ENCODE peak calls at places on chromosome 9, in seven cellular contexts. M is GM12865; Z is neural crest cell; G is BE2C; L is endothelial cell; V is CD4-positive, alpha-beta T cell; P is RWPE1. F is an unnamed sample.
A peak's percentile ranks its signal among the peaks of the same experiment; 100 is the strongest.

GRCh38 chr9:72533322-72533721 is 11.9 kb downstream of the TMC1 start:
- DNase-seq in M (no peak), Z (no peak), G (no peak), L (no peak), V (no peak), P (no peak), F (no peak)

GRCh38 chr9:74800226-74800625 is 87.5 kb downstream of the TRPM6 start:
- DNase-seq in M (no peak), Z (no peak), G (no peak), L (no peak), V (no peak), P (no peak), F (no peak)

GRCh38 chr9:106420511-106420944 is 442.4 kb upstream of the ZNF462 start:
- DNase-seq in M (peak; percentile 85), Z (no peak), G (no peak), L (no peak), V (no peak), P (peak; percentile 33), F (peak; percentile 41)

GRCh38 chr9:96186601-96187011 is 115.4 kb downstream of the HSD17B3 start:
- DNase-seq in M (no peak), Z (peak; percentile 27), G (no peak), L (peak; percentile 14), V (no peak), P (peak; percentile 83), F (no peak)

GRCh38 chr9:27109621-27110020 is 596 bp downstream of the TEK start:
- DNase-seq in M (no peak), Z (no peak), G (no peak), L (no peak), V (no peak), P (no peak), F (no peak)

GRCh38 chr9:36163840-36164175 is 5.4 kb upstream of the CCIN start:
- DNase-seq in M (no peak), Z (no peak), G (no peak), L (no peak), V (no peak), P (no peak), F (no peak)

GRCh38 chr9:95107976-95108375 is 209.5 kb downstream of the FANCC start:
- DNase-seq in M (no peak), Z (no peak), G (no peak), L (no peak), V (no peak), P (no peak), F (no peak)

GRCh38 chr9:95766906-95767305 is 108.6 kb upstream of the ERCC6L2 start:
- DNase-seq in M (no peak), Z (no peak), G (no peak), L (no peak), V (no peak), P (no peak), F (no peak)

GRCh38 chr9:96047741-96048115 is 172.2 kb downstream of the ERCC6L2 start:
- DNase-seq in M (no peak), Z (no peak), G (no peak), L (no peak), V (no peak), P (no peak), F (no peak)

GRCh38 chr9:98255064-98255577 is 328 bp downstream of the TBC1D2 start:
- DNase-seq in M (no peak), Z (no peak), G (no peak), L (peak; percentile 38), V (no peak), P (peak; percentile 77), F (peak; percentile 42)

GRCh38 chr9:92759990-92760893 is 4.4 kb downstream of the BICD2 start:
- DNase-seq in M (no peak), Z (no peak), G (no peak), L (no peak), V (no peak), P (no peak), F (no peak)

GRCh38 chr9:33159058-33159759 is 7.9 kb downstream of the B4GALT1 start:
- DNase-seq in M (peak; percentile 60), Z (no peak), G (no peak), L (peak; percentile 47), V (peak; percentile 57), P (no peak), F (peak; percentile 42)

GRCh38 chr9:125513634-125514413 is 193.2 kb downstream of the MAPKAP1 start:
- DNase-seq in M (peak; percentile 69), Z (no peak), G (no peak), L (no peak), V (no peak), P (peak; percentile 99), F (peak; percentile 67)

GRCh38 chr9:106059886-106060285 is 365.5 kb downstream of the TMEM38B start:
- DNase-seq in M (no peak), Z (no peak), G (no peak), L (no peak), V (no peak), P (no peak), F (no peak)

GRCh38 chr9:70435948-70436347 is 21.5 kb upstream of the KLF9 start:
- DNase-seq in M (no peak), Z (no peak), G (no peak), L (no peak), V (no peak), P (peak; percentile 44), F (no peak)

GRCh38 chr9:104758974-104759373 is 5.0 kb upstream of the NIPSNAP3B start:
- DNase-seq in M (no peak), Z (no peak), G (no peak), L (no peak), V (no peak), P (no peak), F (no peak)

GRCh38 chr9:131476777-131477345 is 25.9 kb upstream of the POMT1 start:
- DNase-seq in M (no peak), Z (no peak), G (no peak), L (no peak), V (no peak), P (no peak), F (no peak)

GRCh38 chr9:134491856-134492255 is 149.7 kb upstream of the COL5A1 start:
- DNase-seq in M (no peak), Z (no peak), G (no peak), L (no peak), V (no peak), P (no peak), F (no peak)

GRCh38 chr9:2621678-2622360 is at the start of gene VLDLR:
- DNase-seq in M (peak; percentile 33), Z (peak; percentile 42), G (no peak), L (peak; percentile 43), V (no peak), P (peak; percentile 13), F (peak; percentile 70)

GRCh38 chr9:111915425-111915758 is 18.8 kb downstream of the UGCG start:
- DNase-seq in M (no peak), Z (no peak), G (no peak), L (no peak), V (no peak), P (no peak), F (no peak)

GRCh38 chr9:99046542-99047071 is 58.3 kb upstream of the TGFBR1 start:
- DNase-seq in M (no peak), Z (no peak), G (no peak), L (no peak), V (no peak), P (no peak), F (no peak)

GRCh38 chr9:88056876-88057275 is 81.4 kb downstream of the SPATA31C2 start:
- DNase-seq in M (no peak), Z (no peak), G (no peak), L (no peak), V (no peak), P (no peak), F (no peak)

GRCh38 chr9:88064554-88064953 is 73.7 kb downstream of the SPATA31C2 start:
- DNase-seq in M (no peak), Z (no peak), G (no peak), L (no peak), V (no peak), P (no peak), F (no peak)

GRCh38 chr9:88059469-88059868 is 78.8 kb downstream of the SPATA31C2 start:
- DNase-seq in M (no peak), Z (no peak), G (no peak), L (no peak), V (no peak), P (no peak), F (no peak)

GRCh38 chr9:88065609-88066008 is 72.7 kb downstream of the SPATA31C2 start:
- DNase-seq in M (no peak), Z (no peak), G (no peak), L (no peak), V (no peak), P (no peak), F (no peak)

DNA sequence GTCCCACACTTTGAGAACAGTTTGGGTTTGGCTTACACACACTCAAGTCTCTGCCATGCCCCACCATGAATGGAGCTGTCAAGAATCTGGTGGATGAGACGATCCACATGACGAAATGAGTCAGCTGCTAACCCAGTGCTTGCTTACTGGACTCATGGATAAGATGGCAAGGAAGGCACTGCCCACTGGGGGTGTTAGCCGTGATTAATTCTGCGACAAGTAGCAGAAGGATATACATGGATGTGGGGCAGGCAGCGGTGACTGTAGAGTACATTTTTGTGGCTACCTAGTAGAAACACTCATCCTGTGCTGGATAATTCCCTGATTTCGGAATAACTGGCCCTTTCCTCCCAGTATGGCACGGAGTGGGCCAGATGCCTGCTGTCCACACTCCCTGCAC is 77.5 kb downstream of the SPATA31C2 start:
- DNase-seq in M (no peak), Z (no peak), G (no peak), L (no peak), V (no peak), P (no peak), F (no peak)
- TF ChIP-seq CTCF in M (no peak), Z (no peak), G (no peak), L (no peak), V (no peak), P (no peak), F (no peak)

GRCh38 chr9:6055213-6055612 is 39.8 kb upstream of the RANBP6 start:
- DNase-seq in M (peak; percentile 93), Z (peak; percentile 23), G (peak; percentile 25), L (peak; percentile 68), V (no peak), P (peak; percentile 55), F (peak; percentile 39)
- TF ChIP-seq CTCF in M (peak; percentile 53), Z (peak; percentile 75), G (peak; percentile 54), L (peak; percentile 65), V (peak; percentile 27), P (peak; percentile 62), F (peak; percentile 29)

GRCh38 chr9:127451681-127452480 is 571 bp downstream of the LRSAM1 start:
- DNase-seq in M (peak; percentile 80), Z (peak; percentile 32), G (peak; percentile 66), L (peak; percentile 24), V (peak; percentile 43), P (peak; percentile 88), F (peak; percentile 54)
- TF ChIP-seq CTCF in M (no peak), Z (no peak), G (no peak), L (no peak), V (no peak), P (no peak), F (no peak)

DNA sequence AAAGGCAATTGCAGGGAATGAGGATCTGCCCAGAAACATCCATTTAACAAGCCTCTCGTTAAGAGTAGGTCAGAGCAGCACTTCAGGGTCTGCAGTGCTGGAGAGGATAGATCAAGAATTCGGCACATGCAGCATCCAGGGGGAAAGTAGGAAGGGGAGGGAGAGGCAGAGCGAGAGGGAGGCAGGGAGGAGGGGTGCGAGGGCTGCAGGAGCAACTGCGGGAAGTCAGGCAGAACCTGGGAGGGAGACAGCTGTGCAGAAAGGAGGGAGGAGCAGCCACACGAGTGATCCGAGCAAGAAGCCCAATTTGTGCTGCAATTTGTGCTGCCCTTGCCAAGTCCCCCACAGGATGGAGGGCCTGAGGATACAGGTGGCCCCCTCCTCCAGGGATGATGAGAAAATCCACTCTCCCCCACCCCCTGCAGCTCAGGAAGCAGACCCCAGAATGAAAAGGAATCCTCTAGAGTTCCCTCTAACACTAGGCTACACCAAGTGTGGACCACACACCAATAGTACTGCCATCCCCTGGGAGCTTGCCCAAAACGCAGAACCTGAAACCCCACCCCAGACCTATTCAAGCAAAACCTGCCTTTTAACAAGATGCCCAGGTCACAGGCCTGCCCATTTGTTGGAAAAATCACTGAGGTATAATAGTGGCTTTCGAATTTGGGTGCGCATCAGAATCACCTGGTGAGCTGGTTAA is 62.1 kb downstream of the EPB41L4B start:
- DNase-seq in M (no peak), Z (no peak), G (peak; percentile 22), L (no peak), V (no peak), P (no peak), F (no peak)
- TF ChIP-seq CTCF in M (no peak), Z (no peak), G (no peak), L (no peak), V (no peak), P (no peak), F (no peak)

F was measured in GM20000.